ENCODE peak calls at places on chromosomes 7 and 10, in five cellular contexts. E is left cardiac atrium, O is head of caudate nucleus, W is LHCN-M2, J is GM06990. Y is an unnamed sample.

GRCh38 chr7:98194672-98195457 is 16.4 kb upstream of the BHLHA15 start:
- DNase-seq in W (no peak), O (no peak), J (no peak), E (no peak), Y (no peak)

GRCh38 chr7:21191317-21192073 is 236.4 kb upstream of the SP4 start:
- DNase-seq in E (no peak), O (no peak), J (no peak), W (no peak), Y (no peak)

GRCh38 chr10:68110027-68110426 is 739 bp downstream of the MYPN start:
- DNase-seq in O (no peak), E (no peak), J (no peak), W (peak; percentile 95), Y (no peak)

GRCh38 chr7:112097524-112097923 is 108.7 kb downstream of the DOCK4 start:
- DNase-seq in J (no peak), W (no peak), O (no peak), E (no peak), Y (no peak)

GRCh38 chr7:35353481-35353880 is 99.6 kb upstream of the TBX20 start:
- DNase-seq in W (no peak), O (no peak), J (no peak), E (no peak), Y (no peak)

GRCh38 chr7:155464183-155464582 is 6.3 kb downstream of the EN2 start:
- DNase-seq in E (no peak), W (no peak), O (no peak), J (no peak), Y (no peak)

GRCh38 chr10:15426558-15426957 is 55.5 kb upstream of the FAM171A1 start:
- DNase-seq in J (no peak), O (no peak), E (no peak), W (no peak), Y (no peak)

GRCh38 chr10:31739759-31740158 is 188.9 kb downstream of the ARHGAP12 start:
- DNase-seq in W (peak; percentile 91), O (no peak), J (no peak), E (no peak), Y (peak; percentile 71)

GRCh38 chr10:132547421-132547861 is 9.9 kb downstream of the INPP5A start:
- DNase-seq in E (no peak), O (peak; percentile 71), J (no peak), W (no peak), Y (no peak)

GRCh38 chr10:100345570-100346330 is 1.3 kb upstream of the SCD start:
- DNase-seq in J (no peak), O (no peak), W (peak; percentile 49), E (no peak), Y (peak; percentile 62)

GRCh38 chr7:95046494-95047240 is 139.3 kb downstream of the PPP1R9A start:
- DNase-seq in W (no peak), E (no peak), J (no peak), O (no peak), Y (no peak)

GRCh38 chr7:92119213-92119759 is 15.0 kb downstream of the CYP51A1 start:
- DNase-seq in J (no peak), E (no peak), O (no peak), W (no peak), Y (no peak)

GRCh38 chr10:91575044-91575610 is 57.7 kb downstream of the PPP1R3C start:
- DNase-seq in E (no peak), W (no peak), J (no peak), O (no peak), Y (no peak)

GRCh38 chr10:96789571-96790108 is 42.5 kb upstream of the LCOR start:
- DNase-seq in O (no peak), W (peak; percentile 29), E (no peak), J (peak; percentile 43), Y (no peak)

GRCh38 chr10:112383325-112383724 is 9.4 kb downstream of the ACSL5 start:
- DNase-seq in O (no peak), W (peak; percentile 40), E (peak; percentile 39), J (no peak), Y (peak; percentile 41)

GRCh38 chr10:97718178-97718577 is 4.6 kb downstream of the MARVELD1 start:
- DNase-seq in E (no peak), O (peak; percentile 49), W (no peak), J (no peak), Y (no peak)

GRCh38 chr10:92880912-92881311 is 32.6 kb downstream of the EXOC6 start:
- DNase-seq in O (no peak), J (no peak), W (no peak), E (no peak), Y (no peak)

GRCh38 chr10:91603931-91604331 is 28.9 kb downstream of the PPP1R3C start:
- DNase-seq in O (no peak), J (no peak), E (no peak), W (peak; percentile 83), Y (no peak)

GRCh38 chr7:131302876-131303707 is 24.6 kb upstream of the MKLN1 start:
- DNase-seq in O (peak; percentile 64), J (no peak), W (no peak), E (peak; percentile 50), Y (peak; percentile 20)

GRCh38 chr10:15672469-15672868 is 47.3 kb downstream of the ITGA8 start:
- DNase-seq in O (no peak), J (no peak), W (no peak), E (no peak), Y (no peak)

GRCh38 chr10:51251110-51251509 is 176.8 kb downstream of the PRKG1 start:
- DNase-seq in E (no peak), J (no peak), W (no peak), O (no peak), Y (no peak)

GRCh38 chr10:126119591-126119990 is 223.2 kb downstream of the FANK1 start:
- DNase-seq in W (no peak), J (no peak), O (no peak), E (no peak), Y (no peak)